ENCODE peak calls at places on chromosomes 7 and 10, in ten cellular contexts. D, C, Q, L, E, K, G, I, T and X are unnamed samples.

GRCh38 chr10:62811159-62811875 is 4.8 kb downstream of the EGR2 start:
- DNase-seq in I (no peak), Q (no peak), L (no peak), E (no peak), T (no peak), D (no peak), K (no peak), G (no peak), C (no peak), X (no peak)

GRCh38 chr10:102401322-102401614 is 5.8 kb downstream of the NFKB2 start:
- DNase-seq in I (no peak), G (no peak), E (no peak), L (no peak), D (no peak), C (no peak), T (no peak), Q (no peak), K (no peak), X (no peak)

GRCh38 chr7:91551377-91552175 is 287.3 kb downstream of the FZD1 start:
- DNase-seq in I (no peak), E (no peak), K (no peak), T (no peak), D (no peak), L (no peak), G (no peak), C (no peak), Q (no peak), X (no peak)

GRCh38 chr10:130814610-130815009 is 496.9 kb downstream of the TCERG1L start:
- DNase-seq in E (no peak), G (no peak), I (no peak), K (no peak), Q (no peak), D (no peak), L (no peak), C (no peak), T (no peak), X (no peak)

GRCh38 chr10:22453948-22454347 is 108.7 kb downstream of the SPAG6 start:
- DNase-seq in G (no peak), Q (peak; percentile 16), K (no peak), D (no peak), T (no peak), C (no peak), L (no peak), E (no peak), I (no peak), X (no peak)

GRCh38 chr10:131853610-131853964 is 47.2 kb upstream of the PPP2R2D start:
- DNase-seq in Q (no peak), C (peak; percentile 43), I (no peak), T (no peak), K (no peak), D (no peak), G (no peak), L (no peak), E (no peak), X (no peak)

GRCh38 chr10:46526682-46527038 is 29.8 kb downstream of the GPRIN2 start:
- DNase-seq in E (peak; percentile 52), I (no peak), G (no peak), T (no peak), C (peak; percentile 57), D (no peak), K (no peak), Q (no peak), L (no peak), X (no peak)

GRCh38 chr7:133529861-133530260 is 277.0 kb downstream of the EXOC4 start:
- DNase-seq in G (no peak), D (no peak), C (no peak), E (no peak), Q (peak; percentile 69), L (no peak), K (peak; percentile 46), T (no peak), I (no peak), X (no peak)

GRCh38 chr10:3163879-3164278 is 8.7 kb downstream of the PITRM1 start:
- DNase-seq in I (no peak), L (no peak), C (no peak), K (no peak), G (no peak), Q (no peak), D (no peak), T (no peak), E (no peak), X (no peak)

GRCh38 chr7:90595801-90596683 is at the start of gene CDK14:
- DNase-seq in Q (peak; percentile 54), K (no peak), L (peak; percentile 81), C (peak; percentile 89), T (peak; percentile 7), E (peak; percentile 92), G (peak; percentile 48), I (peak; percentile 85), D (peak; percentile 77), X (peak; percentile 32)

GRCh38 chr7:139846297-139846696 is 17.2 kb downstream of the TBXAS1 start:
- DNase-seq in C (no peak), K (no peak), G (no peak), L (no peak), I (no peak), E (no peak), D (no peak), Q (no peak), T (no peak), X (no peak)

GRCh38 chr7:16491148-16491547 is 25.6 kb upstream of the SOSTDC1 start:
- DNase-seq in G (no peak), K (no peak), Q (no peak), D (no peak), I (no peak), E (no peak), T (no peak), L (no peak), C (no peak), X (no peak)

GRCh38 chr7:100590077-100590737 is 4.1 kb downstream of the FBXO24 start:
- DNase-seq in D (no peak), C (no peak), T (no peak), G (no peak), Q (no peak), K (no peak), L (peak; percentile 71), E (no peak), I (no peak), X (no peak)

GRCh38 chr7:114459574-114459973 is 45.0 kb downstream of the FOXP2 start:
- DNase-seq in E (no peak), C (no peak), Q (no peak), K (no peak), D (no peak), T (no peak), L (no peak), I (no peak), G (no peak), X (no peak)

GRCh38 chr7:1460757-1461639 is 1.7 kb upstream of the MICALL2 start:
- DNase-seq in I (no peak), E (peak; percentile 88), K (no peak), Q (no peak), C (peak; percentile 78), G (no peak), D (peak; percentile 87), L (peak; percentile 64), T (no peak), X (no peak)

GRCh38 chr10:123558651-123559050 is 107.5 kb upstream of the GPR26 start:
- DNase-seq in I (no peak), C (no peak), G (no peak), L (no peak), D (no peak), Q (no peak), T (no peak), E (no peak), K (no peak), X (no peak)

GRCh38 chr7:72336382-72336886 is 75.7 kb downstream of the CALN1 start:
- DNase-seq in C (no peak), E (no peak), G (no peak), L (no peak), D (no peak), Q (no peak), I (peak; percentile 31), K (no peak), T (no peak), X (no peak)

GRCh38 chr10:3775671-3776551 is 9.1 kb downstream of the KLF6 start:
- DNase-seq in G (peak; percentile 72), E (no peak), I (no peak), L (no peak), Q (no peak), D (no peak), C (no peak), K (no peak), T (no peak), X (no peak)

GRCh38 chr7:131076032-131076431 is 251.6 kb upstream of the MKLN1 start:
- DNase-seq in L (no peak), K (no peak), G (peak; percentile 74), Q (no peak), C (no peak), E (no peak), I (no peak), D (no peak), T (no peak), X (no peak)

GRCh38 chr7:69994907-69995542 is 396.8 kb downstream of the AUTS2 start:
- DNase-seq in I (no peak), D (no peak), C (no peak), L (no peak), G (no peak), E (no peak), K (peak; percentile 72), Q (peak; percentile 36), T (no peak), X (no peak)

GRCh38 chr7:128838109-128838779 is 8.0 kb downstream of the FLNC start:
- DNase-seq in D (no peak), L (peak; percentile 4), T (no peak), C (no peak), I (no peak), E (no peak), G (no peak), Q (no peak), K (no peak), X (no peak)

GRCh38 chr7:92778972-92779371 is 57.4 kb downstream of the CDK6 start:
- DNase-seq in Q (no peak), L (no peak), D (no peak), I (no peak), G (no peak), E (peak; percentile 81), T (no peak), K (no peak), C (peak; percentile 69), X (no peak)

GRCh38 chr7:115748123-115748738 is 282.3 kb downstream of the TFEC start:
- DNase-seq in Q (no peak), L (no peak), C (no peak), D (no peak), K (no peak), E (no peak), I (peak; percentile 8), T (no peak), G (peak; percentile 13), X (no peak)

GRCh38 chr10:20839141-20839540 is 58.0 kb downstream of the NEBL start:
- DNase-seq in I (no peak), G (no peak), T (no peak), K (no peak), L (no peak), Q (no peak), C (no peak), E (no peak), D (no peak), X (peak; percentile 98)

GRCh38 chr7:134693256-134693655 is 46.6 kb downstream of the BPGM start:
- DNase-seq in C (no peak), T (no peak), Q (no peak), G (peak; percentile 97), L (no peak), K (no peak), I (no peak), D (no peak), E (no peak), X (peak; percentile 65)

GRCh38 chr7:103777440-103777839 is 212.0 kb downstream of the RELN start:
- DNase-seq in L (no peak), G (no peak), T (no peak), D (no peak), E (no peak), C (no peak), Q (no peak), K (no peak), I (no peak), X (no peak)

GRCh38 chr7:64685741-64686140 is 19.8 kb downstream of the ZNF107 start:
- DNase-seq in I (no peak), G (no peak), K (no peak), Q (no peak), C (no peak), T (no peak), D (no peak), L (no peak), E (no peak), X (no peak)